ENCODE peak calls at places on chromosome 11, in eight cellular contexts. W is OCI-LY7, U is right lobe of liver, G is mesendoderm, Z is cardiac muscle cell, V is hepatocyte, F is heart left ventricle, E is kidney. K is an unnamed sample.

GRCh38 chr11:130439160-130439519 is 9.3 kb upstream of the ADAMTS15 start:
- DNase-seq in Z (no peak), E (no peak), W (no peak), V (no peak), G (no peak), U (no peak), F (no peak), K (no peak)

GRCh38 chr11:131678658-131679340 is 308.4 kb downstream of the NTM start:
- DNase-seq in G (no peak), F (no peak), V (no peak), U (no peak), Z (no peak), W (no peak), E (no peak), K (no peak)

GRCh38 chr11:69881467-69882269 is 62.5 kb upstream of the FGF3 start:
- DNase-seq in V (no peak), W (no peak), F (no peak), G (peak), U (no peak), E (peak), Z (peak), K (no peak)

GRCh38 chr11:1303196-1303821 is 6.1 kb downstream of the TOLLIP start:
- DNase-seq in W (no peak), G (peak), V (peak), E (peak), Z (no peak), U (peak), F (no peak), K (peak)

GRCh38 chr11:108196901-108197300 is 25.5 kb downstream of the NPAT start:
- DNase-seq in Z (no peak), E (no peak), V (no peak), U (no peak), F (no peak), W (no peak), G (no peak), K (no peak)

GRCh38 chr11:709109-709997 is 3.3 kb downstream of the EPS8L2 start:
- DNase-seq in F (no peak), U (peak), G (no peak), W (no peak), V (peak), Z (no peak), E (no peak), K (no peak)

GRCh38 chr11:67016550-67016949 is 6.4 kb upstream of the SYT12 start:
- DNase-seq in E (no peak), V (no peak), G (no peak), W (no peak), Z (no peak), F (no peak), U (no peak), K (no peak)

GRCh38 chr11:61004841-61005240 is 33.4 kb downstream of the CD6 start:
- DNase-seq in V (no peak), U (no peak), Z (no peak), W (no peak), E (peak), G (no peak), F (no peak), K (no peak)

GRCh38 chr11:115194798-115195101 is 309.5 kb downstream of the CADM1 start:
- DNase-seq in W (peak), G (no peak), U (no peak), E (no peak), F (no peak), V (no peak), Z (no peak), K (no peak)

GRCh38 chr11:134942633-134943032 is 530.6 kb upstream of the B3GAT1 start:
- DNase-seq in G (no peak), Z (no peak), F (no peak), E (no peak), U (no peak), W (no peak), V (no peak), K (no peak)

GRCh38 chr11:62599909-62600308 is 1.8 kb downstream of the MTA2 start:
- DNase-seq in E (no peak), F (no peak), V (no peak), Z (no peak), G (peak), U (no peak), W (no peak), K (no peak)

GRCh38 chr11:1876361-1877063 is 15.2 kb downstream of the PRR33 start:
- DNase-seq in V (peak), U (peak), W (peak), E (peak), G (peak), Z (peak), F (peak), K (peak)

GRCh38 chr11:127612602-127613001 is 612.0 kb upstream of the KIRREL3 start:
- DNase-seq in V (no peak), F (no peak), W (no peak), Z (no peak), U (no peak), E (no peak), G (peak), K (no peak)

GRCh38 chr11:120579601-120580000 is 68.1 kb downstream of the GRIK4 start:
- DNase-seq in V (no peak), U (no peak), G (no peak), Z (no peak), E (peak), W (no peak), F (no peak), K (no peak)

GRCh38 chr11:131874070-131874469 is 503.7 kb downstream of the NTM start:
- DNase-seq in F (no peak), Z (no peak), W (no peak), U (no peak), G (no peak), V (no peak), E (no peak), K (no peak)

GRCh38 chr11:43419460-43419859 is 60.7 kb downstream of the TTC17 start:
- DNase-seq in E (no peak), G (peak), F (no peak), U (no peak), V (peak), W (peak), Z (peak), K (peak)

GRCh38 chr11:36186340-36186739 is 102.9 kb downstream of the COMMD9 start:
- DNase-seq in U (no peak), E (no peak), F (no peak), V (no peak), W (no peak), G (no peak), Z (no peak), K (no peak)

GRCh38 chr11:104925850-104926249 is 27.6 kb upstream of the CASP12 start:
- DNase-seq in E (peak), G (no peak), V (no peak), Z (no peak), F (no peak), U (no peak), W (no peak), K (no peak)

GRCh38 chr11:44424841-44425240 is 114.9 kb upstream of the ALX4 start:
- DNase-seq in Z (no peak), E (no peak), G (peak), V (no peak), F (no peak), W (no peak), U (no peak), K (no peak)

GRCh38 chr11:70471254-70471653 is 72.9 kb downstream of the CTTN start:
- DNase-seq in E (no peak), G (peak), F (no peak), V (peak), Z (peak), U (no peak), W (peak), K (peak)

GRCh38 chr11:77379253-77379652 is 77.8 kb upstream of the GDPD4 start:
- DNase-seq in E (no peak), Z (no peak), W (no peak), F (no peak), V (no peak), U (no peak), G (no peak), K (no peak)

GRCh38 chr11:215581-216037 is 8.1 kb downstream of the RIC8A start:
- DNase-seq in V (no peak), U (peak), F (no peak), W (no peak), Z (no peak), G (peak), E (peak), K (no peak)

GRCh38 chr11:75031224-75031753 is 42.6 kb downstream of the NEU3 start:
- DNase-seq in V (peak), U (no peak), E (no peak), F (no peak), Z (no peak), W (no peak), G (peak), K (no peak)

GRCh38 chr11:66289548-66290331 is 797 bp upstream of the YIF1A start:
- DNase-seq in Z (peak), G (peak), V (peak), E (no peak), U (no peak), W (peak), F (peak), K (no peak)

GRCh38 chr11:9017773-9018172 is 14.0 kb upstream of the NRIP3 start:
- DNase-seq in F (peak), W (no peak), V (no peak), U (no peak), G (no peak), E (no peak), Z (no peak), K (no peak)

GRCh38 chr11:6565988-6566703 is 37.3 kb downstream of the RRP8 start:
- DNase-seq in E (no peak), G (no peak), U (no peak), W (no peak), Z (no peak), V (no peak), F (no peak), K (no peak)

GRCh38 chr11:121482231-121483129 is 29.7 kb upstream of the SORL1-AS1 start:
- DNase-seq in E (no peak), V (no peak), W (peak), F (no peak), G (peak), U (no peak), Z (no peak), K (no peak)

GRCh38 chr11:126157326-126158030 is 54.0 kb downstream of the RPUSD4 start:
- DNase-seq in Z (no peak), E (no peak), F (no peak), W (no peak), G (no peak), U (no peak), V (no peak), K (no peak)
- H3K27ac ChIP-seq in Z (no peak), E (no peak), F (no peak), W (no peak), G (no peak), U (no peak), V (peak), K (no peak)

GRCh38 chr11:94791216-94791889 is 23.2 kb downstream of the AMOTL1 start:
- DNase-seq in U (no peak), V (no peak), E (no peak), F (no peak), Z (no peak), G (no peak), W (no peak), K (no peak)
- H3K27ac ChIP-seq in U (no peak), V (peak), E (no peak), F (no peak), Z (no peak), G (no peak), W (no peak), K (no peak)

DNA sequence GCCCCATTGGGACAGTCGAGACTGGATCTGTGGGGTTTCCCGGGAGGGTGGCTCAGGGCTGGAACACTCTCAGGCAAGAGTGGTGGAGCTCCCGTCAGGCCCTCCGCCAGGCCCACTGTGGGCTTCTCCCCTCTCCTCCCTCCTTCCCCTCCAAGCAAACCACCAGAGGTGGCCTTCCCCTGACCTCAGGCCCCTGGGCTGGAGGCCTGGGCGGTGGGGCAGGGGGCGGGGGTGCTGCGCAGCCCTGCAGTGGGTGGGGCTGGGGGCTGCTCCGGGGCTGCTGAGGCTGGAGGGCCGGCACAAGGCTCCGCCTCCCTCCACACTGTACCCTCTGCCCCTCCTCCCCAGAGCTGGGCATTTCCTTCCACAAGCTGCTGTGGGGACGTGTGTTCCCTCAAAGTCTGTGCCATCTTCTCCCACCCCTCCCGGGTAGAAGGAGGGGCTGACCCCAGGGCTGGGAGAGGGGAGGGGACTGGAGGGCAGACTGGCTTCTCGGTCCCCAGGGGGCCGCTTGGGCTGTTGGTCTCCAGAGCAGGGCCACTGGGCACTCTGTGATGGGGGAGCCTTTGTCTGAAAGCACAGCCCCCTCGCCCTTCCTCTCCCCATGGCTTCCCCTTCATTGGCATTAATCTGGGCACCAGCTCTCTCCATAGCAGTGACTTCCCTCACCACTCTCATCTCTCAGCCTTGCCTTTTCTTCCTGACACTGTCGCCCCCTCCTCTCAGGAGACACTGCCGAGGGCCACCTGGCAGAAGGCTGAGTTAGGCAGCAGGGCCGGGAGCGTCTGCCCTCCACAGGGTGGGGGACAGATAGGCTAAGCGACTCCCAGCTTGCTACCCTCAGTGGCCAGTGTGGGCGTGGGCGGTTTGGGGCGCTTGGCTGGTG is 7.1 kb downstream of the RCOR2 start:
- DNase-seq in G (peak), V (no peak), Z (peak), U (no peak), F (no peak), E (no peak), W (no peak), K (no peak)
- H3K27ac ChIP-seq in G (peak), V (peak), Z (peak), U (no peak), F (no peak), E (no peak), W (no peak), K (peak)

DNA sequence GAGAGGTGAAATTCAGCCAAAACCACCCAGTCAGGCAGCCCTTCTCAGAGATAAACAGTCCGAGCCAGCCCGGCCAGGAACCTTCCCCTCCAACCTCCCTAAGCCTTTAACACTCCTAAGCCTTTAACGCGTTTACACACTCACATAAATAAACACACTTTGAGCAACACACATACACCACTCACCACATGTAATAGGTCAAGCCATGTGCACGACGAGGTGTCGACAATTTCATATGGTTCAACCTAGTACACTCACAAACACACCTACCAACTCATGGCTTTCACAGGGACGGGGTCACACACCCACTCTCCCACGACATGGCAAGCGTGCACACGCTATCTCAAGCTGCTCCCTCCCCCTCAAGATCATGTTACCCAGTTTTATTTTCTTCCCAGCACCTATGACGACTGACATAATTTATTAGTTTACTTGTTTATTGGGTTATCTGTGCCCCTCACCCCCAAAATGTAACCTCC is 15.5 kb downstream of the SLC43A1 start:
- DNase-seq in W (no peak), E (no peak), F (no peak), G (no peak), Z (no peak), U (no peak), V (no peak), K (no peak)
- H3K27ac ChIP-seq in W (no peak), E (peak), F (peak), G (peak), Z (peak), U (peak), V (peak), K (peak)